ENCODE peak calls at places on chromosome 19, in nine cellular contexts. J is neural progenitor cell; C is thoracic aorta; T is WERI-Rb-1; E is left cardiac atrium; Q is kidney epithelial cell; G is activated CD8-positive, alpha-beta T cell treated with anti-CD3 and anti-CD28 coated beads, Interleukin-2, amount 10 ng/mL, durations not matched to agents 7 days and 5 days; X is left ventricle myocardium superior; Z is T-helper 1 cell. B is an unnamed sample.

GRCh38 chr19:54104998-54105715 is 2.5 kb downstream of the NDUFA3 start:
- DNase-seq in J (no peak), C (no peak), T (no peak), E (no peak), Q (no peak), G (no peak), X (no peak), Z (no peak), B (no peak)

GRCh38 chr19:29878973-29879654 is 62.9 kb upstream of the URI1 start:
- DNase-seq in J (peak; percentile 18), C (no peak), T (no peak), E (no peak), Q (no peak), G (no peak), X (no peak), Z (no peak), B (no peak)

GRCh38 chr19:19260842-19261241 is 12.3 kb downstream of the TM6SF2 start:
- DNase-seq in J (no peak), C (no peak), T (no peak), E (no peak), Q (no peak), G (no peak), X (no peak), Z (no peak), B (no peak)

GRCh38 chr19:46955114-46955812 is 64.4 kb upstream of the NPAS1 start:
- DNase-seq in J (no peak), C (no peak), T (no peak), E (no peak), Q (no peak), G (peak; percentile 60), X (no peak), Z (no peak), B (no peak)

GRCh38 chr19:49499030-49499670 is 2.9 kb downstream of the RPS11 start:
- DNase-seq in J (no peak), C (no peak), T (no peak), E (no peak), Q (no peak), G (peak; percentile 64), X (no peak), Z (no peak), B (no peak)

GRCh38 chr19:48629297-48629598 is 7.9 kb downstream of the DBP start:
- DNase-seq in J (no peak), C (no peak), T (no peak), E (peak; percentile 35), Q (no peak), G (no peak), X (no peak), Z (no peak), B (no peak)

GRCh38 chr19:40596608-40597328 is 4.4 kb upstream of the LTBP4 start:
- DNase-seq in J (peak; percentile 84), C (no peak), T (peak; percentile 88), E (peak; percentile 81), Q (no peak), G (no peak), X (peak; percentile 81), Z (no peak), B (no peak)

GRCh38 chr19:15456871-15457700 is 7.3 kb downstream of the RASAL3 start:
- DNase-seq in J (peak; percentile 69), C (no peak), T (peak; percentile 49), E (no peak), Q (no peak), G (no peak), X (no peak), Z (no peak), B (no peak)